ENCODE peak calls at places on chromosomes 7 and 10, in five cellular contexts. U is mammary epithelial cell; X is NCI-H1105 treated with DMSO at 0.1 percent for 48 hours; H is CD8-positive, alpha-beta memory T cell; F is germinal center. I is an unnamed sample.
A peak's percentile ranks its signal among the peaks of the same experiment; 100 is the strongest.

GRCh38 chr10:74983383-74983782 is 128.1 kb upstream of the SAMD8 start:
- DNase-seq in U (no peak), H (no peak), X (no peak), F (no peak), I (no peak)

GRCh38 chr10:22598488-22598887 is 115.9 kb downstream of the PIP4K2A start:
- DNase-seq in H (no peak), X (no peak), F (no peak), U (no peak), I (no peak)

GRCh38 chr10:110138197-110138812 is 69.1 kb upstream of the MXI1 start:
- DNase-seq in X (peak; percentile 25), U (peak; percentile 45), H (no peak), F (peak; percentile 59), I (no peak)

GRCh38 chr10:116287906-116288501 is 15.0 kb upstream of the GFRA1 start:
- DNase-seq in X (peak; percentile 40), H (no peak), U (no peak), F (no peak), I (no peak)

GRCh38 chr7:100873599-100874299 is 1.2 kb upstream of the SRRT start:
- DNase-seq in X (no peak), F (no peak), U (no peak), H (no peak), I (no peak)

GRCh38 chr10:55426138-55426537 is 625.1 kb upstream of the PCDH15 start:
- DNase-seq in X (no peak), H (no peak), F (no peak), U (no peak), I (no peak)

GRCh38 chr7:20749896-20750295 is 36.8 kb downstream of the SP8 start:
- DNase-seq in F (no peak), U (peak; percentile 9), X (no peak), H (no peak), I (no peak)

GRCh38 chr10:132977076-132977475 is 34.7 kb upstream of the CFAP46 start:
- DNase-seq in F (no peak), U (no peak), H (peak; percentile 31), X (no peak), I (no peak)

GRCh38 chr7:142945001-142945400 is 5.7 kb downstream of the LLCFC1 start:
- DNase-seq in U (no peak), H (no peak), X (no peak), F (no peak), I (no peak)

GRCh38 chr10:12504176-12504575 is 154.8 kb downstream of the CAMK1D start:
- DNase-seq in H (no peak), X (no peak), U (no peak), F (no peak), I (no peak)

GRCh38 chr7:94338921-94339371 is 55.7 kb upstream of the COL1A2 start:
- DNase-seq in F (no peak), H (no peak), X (no peak), U (peak; percentile 66), I (no peak)

GRCh38 chr10:1169186-1169885 is 113.2 kb downstream of the WDR37 start:
- DNase-seq in F (no peak), H (no peak), X (no peak), U (no peak), I (no peak)

GRCh38 chr10:8042864-8043568 is 11.5 kb upstream of the GATA3 start:
- DNase-seq in U (no peak), X (no peak), H (no peak), F (no peak), I (no peak)

GRCh38 chr10:49844775-49845561 is 82.8 kb upstream of the OGDHL start:
- DNase-seq in U (peak; percentile 54), F (no peak), H (no peak), X (no peak), I (no peak)

GRCh38 chr7:24381919-24382505 is 98.0 kb downstream of the NPY start:
- DNase-seq in F (peak; percentile 66), X (peak; percentile 48), U (peak; percentile 12), H (no peak), I (peak; percentile 15)

GRCh38 chr10:77789016-77789415 is 137.5 kb downstream of the DLG5 start:
- DNase-seq in U (no peak), H (no peak), F (no peak), X (no peak), I (no peak)

GRCh38 chr7:124728610-124729009 is 37.0 kb downstream of the GPR37 start:
- DNase-seq in U (no peak), F (no peak), X (no peak), H (no peak), I (no peak)

GRCh38 chr7:138510003-138510402 is 49.9 kb downstream of the TRIM24 start:
- DNase-seq in X (no peak), F (no peak), H (no peak), U (no peak), I (peak; percentile 8)

GRCh38 chr10:32958992-32959703 is 1.1 kb upstream of the ITGB1 start:
- DNase-seq in U (peak; percentile 17), X (no peak), H (no peak), F (no peak), I (no peak)

GRCh38 chr7:150448789-150449147 is 1.7 kb upstream of the GIMAP8 start:
- DNase-seq in U (peak; percentile 54), F (peak; percentile 84), X (peak; percentile 60), H (peak; percentile 91), I (no peak)

GRCh38 chr7:18096087-18096486 is 68.4 kb upstream of the PRPS1L1 start:
- DNase-seq in U (no peak), F (no peak), H (no peak), X (no peak), I (no peak)

GRCh38 chr10:5196613-5197234 is at the start of gene AKR1C4:
- DNase-seq in U (no peak), F (no peak), X (no peak), H (no peak), I (no peak)

GRCh38 chr10:28467615-28468014 is 65.3 kb upstream of the WAC start:
- DNase-seq in U (no peak), F (no peak), H (no peak), X (no peak), I (no peak)

GRCh38 chr10:103273026-103273425 is 3.9 kb upstream of the INA start:
- DNase-seq in U (peak; percentile 99), H (no peak), F (no peak), X (no peak), I (no peak)

GRCh38 chr10:74051729-74052342 is 53.9 kb downstream of the VCL start:
- DNase-seq in X (no peak), U (no peak), F (no peak), H (no peak), I (no peak)

GRCh38 chr10:67784584-67784983 is 53.4 kb downstream of the DNAJC12 start:
- DNase-seq in X (no peak), H (no peak), U (no peak), F (no peak), I (no peak)

GRCh38 chr10:100872034-100872791 is 40.5 kb upstream of the SLF2 start:
- DNase-seq in U (peak; percentile 20), F (peak; percentile 78), X (peak; percentile 32), H (no peak), I (no peak)

GRCh38 chr10:33142290-33142689 is 184.3 kb upstream of the ITGB1 start:
- DNase-seq in H (no peak), F (no peak), X (no peak), U (no peak), I (no peak)

GRCh38 chr10:12663863-12664262 is 314.5 kb downstream of the CAMK1D start:
- DNase-seq in U (no peak), F (no peak), H (no peak), X (no peak), I (no peak)

GRCh38 chr10:45404087-45404769 is 30.2 kb downstream of the ALOX5 start:
- DNase-seq in U (no peak), H (no peak), X (no peak), F (no peak), I (no peak)

GRCh38 chr10:17233534-17233933 is 5.5 kb downstream of the VIM start:
- DNase-seq in F (no peak), X (no peak), U (no peak), H (no peak), I (no peak)